ENCODE peak calls at places on chromosomes 4 and X, in five cellular contexts. F, E, T, M and H are unnamed samples.
A peak's percentile ranks its signal among the peaks of the same experiment; 100 is the strongest.

GRCh38 chr4:40200881-40201797 is 4.3 kb downstream of the RHOH start:
- DNase-seq in F (peak; percentile 59), E (no peak), T (no peak), M (no peak), H (peak; percentile 9)

GRCh38 chrX:108270739-108271396 is 167.4 kb downstream of the COL4A6 start:
- DNase-seq in F (no peak), E (no peak), T (no peak), M (peak; percentile 58), H (peak; percentile 72)

GRCh38 chr4:112270643-112271484 is 14.8 kb downstream of the TIFA start:
- DNase-seq in F (no peak), E (no peak), T (no peak), M (peak; percentile 28), H (no peak)

GRCh38 chr4:17232575-17233253 is 279.2 kb downstream of the QDPR start:
- DNase-seq in F (no peak), E (no peak), T (peak; percentile 38), M (peak; percentile 72), H (no peak)

GRCh38 chr4:40206421-40206820 is 9.6 kb downstream of the RHOH start:
- DNase-seq in F (peak; percentile 60), E (no peak), T (no peak), M (no peak), H (no peak)

GRCh38 chr4:87865960-87866598 is 33.3 kb downstream of the MEPE start:
- DNase-seq in F (no peak), E (no peak), T (no peak), M (no peak), H (peak; percentile 8)

GRCh38 chr4:87543835-87544461 is 14.8 kb upstream of the SPARCL1 start:
- DNase-seq in F (no peak), E (no peak), T (no peak), M (peak; percentile 39), H (peak; percentile 15)

GRCh38 chr4:183142566-183143545 is 43.8 kb downstream of the WWC2 start:
- DNase-seq in F (no peak), E (peak; percentile 70), T (no peak), M (peak; percentile 94), H (peak; percentile 73)

GRCh38 chrX:40175416-40176255 is 77.9 kb upstream of the BCOR start:
- DNase-seq in F (peak; percentile 81), E (no peak), T (peak; percentile 76), M (peak; percentile 86), H (peak; percentile 70)

GRCh38 chrX:96764864-96765263 is 80.2 kb downstream of the DIAPH2 start:
- DNase-seq in F (no peak), E (no peak), T (no peak), M (no peak), H (no peak)

GRCh38 chr4:1640110-1640509 is 44.0 kb downstream of the FAM53A start:
- DNase-seq in F (no peak), E (no peak), T (no peak), M (no peak), H (no peak)

GRCh38 chr4:136583567-136583966 is 948.7 kb downstream of the PCDH18 start:
- DNase-seq in F (no peak), E (no peak), T (no peak), M (no peak), H (no peak)

GRCh38 chrX:134715930-134716619 is 57.8 kb upstream of the PLAC1 start:
- DNase-seq in F (no peak), E (peak; percentile 40), T (no peak), M (no peak), H (no peak)

GRCh38 chr4:72987741-72988729 is 81.5 kb downstream of the COX18 start:
- DNase-seq in F (no peak), E (no peak), T (no peak), M (no peak), H (no peak)

GRCh38 chr4:189941005-189941450 is 356 bp downstream of the FRG1 start:
- DNase-seq in F (no peak), E (peak; percentile 40), T (no peak), M (no peak), H (no peak)

GRCh38 chr4:80926446-80926845 is 104.1 kb upstream of the BMP3 start:
- DNase-seq in F (no peak), E (no peak), T (no peak), M (no peak), H (no peak)

GRCh38 chr4:1793496-1793840 is 375 bp downstream of the FGFR3 start:
- DNase-seq in F (peak; percentile 55), E (no peak), T (peak; percentile 44), M (no peak), H (peak; percentile 58)

GRCh38 chr4:21046121-21046520 is 345.9 kb downstream of the PACRGL start:
- DNase-seq in F (no peak), E (no peak), T (no peak), M (peak; percentile 0), H (no peak)

GRCh38 chrX:155747520-155747919 is 133.6 kb upstream of the VAMP7 start:
- DNase-seq in F (no peak), E (no peak), T (no peak), M (peak; percentile 6), H (peak; percentile 9)